ENCODE peak calls at places on chromosome 10, in four cellular contexts. One of them, this sample, is unnamed.

GRCh38 chr10:119412831-119413737 is 129.4 kb downstream of the RGS10 start:
- DNase-seq in neuronal stem cell: no peak
- DNase-seq in uterus: no peak
- DNase-seq in colonic mucosa: no peak
- DNase-seq in this sample: peak

GRCh38 chr10:92690211-92691041 is 671 bp downstream of the HHEX start:
- DNase-seq in uterus: no peak
- DNase-seq in colonic mucosa: peak
- DNase-seq in neuronal stem cell: peak
- DNase-seq in this sample: peak

GRCh38 chr10:121974535-121975294 is at the start of gene NSMCE4A:
- DNase-seq in neuronal stem cell: peak
- DNase-seq in uterus: peak
- DNase-seq in colonic mucosa: peak
- DNase-seq in this sample: peak

GRCh38 chr10:12463459-12463838 is 114.1 kb downstream of the CAMK1D start:
- DNase-seq in uterus: no peak
- DNase-seq in colonic mucosa: no peak
- DNase-seq in neuronal stem cell: no peak
- DNase-seq in this sample: no peak

GRCh38 chr10:44198096-44198779 is 186.7 kb downstream of the CXCL12 start:
- DNase-seq in colonic mucosa: no peak
- DNase-seq in uterus: no peak
- DNase-seq in neuronal stem cell: no peak
- DNase-seq in this sample: no peak

GRCh38 chr10:87841215-87841614 is 22.1 kb downstream of the KLLN start:
- DNase-seq in uterus: no peak
- DNase-seq in colonic mucosa: no peak
- DNase-seq in neuronal stem cell: no peak
- DNase-seq in this sample: no peak

GRCh38 chr10:80451132-80451531 is 3.0 kb upstream of the TSPAN14 start:
- DNase-seq in neuronal stem cell: no peak
- DNase-seq in uterus: no peak
- DNase-seq in colonic mucosa: no peak
- DNase-seq in this sample: no peak

GRCh38 chr10:6140141-6140841 is 51.5 kb downstream of the RBM17 start:
- DNase-seq in colonic mucosa: peak
- DNase-seq in neuronal stem cell: no peak
- DNase-seq in uterus: no peak
- DNase-seq in this sample: no peak

GRCh38 chr10:72334196-72334831 is 20.4 kb downstream of the DNAJB12 start:
- DNase-seq in neuronal stem cell: peak
- DNase-seq in uterus: peak
- DNase-seq in colonic mucosa: no peak
- DNase-seq in this sample: no peak

GRCh38 chr10:121952226-121952625 is 22.8 kb downstream of the NSMCE4A start:
- DNase-seq in colonic mucosa: no peak
- DNase-seq in uterus: no peak
- DNase-seq in neuronal stem cell: no peak
- DNase-seq in this sample: no peak

GRCh38 chr10:101566333-101567164 is 21.5 kb downstream of the POLL start:
- DNase-seq in colonic mucosa: no peak
- DNase-seq in neuronal stem cell: no peak
- DNase-seq in uterus: peak
- DNase-seq in this sample: no peak

GRCh38 chr10:103795634-103796265 is 59.6 kb downstream of the SH3PXD2A start:
- DNase-seq in uterus: peak
- DNase-seq in neuronal stem cell: no peak
- DNase-seq in colonic mucosa: no peak
- DNase-seq in this sample: no peak

GRCh38 chr10:85067955-85068354 is 739.6 kb downstream of the CCSER2 start:
- DNase-seq in colonic mucosa: no peak
- DNase-seq in neuronal stem cell: no peak
- DNase-seq in uterus: no peak
- DNase-seq in this sample: no peak

GRCh38 chr10:125028291-125028867 is 86.5 kb downstream of the ZRANB1 start:
- DNase-seq in uterus: no peak
- DNase-seq in colonic mucosa: no peak
- DNase-seq in neuronal stem cell: no peak
- DNase-seq in this sample: peak

GRCh38 chr10:130127612-130128607 is 8.3 kb upstream of the GLRX3 start:
- DNase-seq in neuronal stem cell: peak
- DNase-seq in colonic mucosa: peak
- DNase-seq in uterus: peak
- DNase-seq in this sample: peak

GRCh38 chr10:32411797-32412498 is 34.0 kb upstream of the CCDC7 start:
- DNase-seq in neuronal stem cell: no peak
- DNase-seq in colonic mucosa: no peak
- DNase-seq in uterus: no peak
- DNase-seq in this sample: no peak
- H3K4me3 ChIP-seq in neuronal stem cell: no peak
- H3K4me3 ChIP-seq in colonic mucosa: no peak
- H3K4me3 ChIP-seq in uterus: no peak
- H3K4me3 ChIP-seq in this sample: no peak

GRCh38 chr10:114322344-114322743 is 82.0 kb downstream of the AFAP1L2 start:
- DNase-seq in uterus: no peak
- DNase-seq in colonic mucosa: no peak
- DNase-seq in neuronal stem cell: no peak
- DNase-seq in this sample: peak

GRCh38 chr10:114316744-114317143 is 77.7 kb downstream of the VWA2 start:
- DNase-seq in uterus: no peak
- DNase-seq in neuronal stem cell: no peak
- DNase-seq in colonic mucosa: no peak
- DNase-seq in this sample: no peak

GRCh38 chr10:114319406-114320248 is 80.6 kb downstream of the VWA2 start:
- DNase-seq in uterus: no peak
- DNase-seq in colonic mucosa: no peak
- DNase-seq in neuronal stem cell: no peak
- DNase-seq in this sample: peak

GRCh38 chr10:114323023-114323422 is 81.3 kb downstream of the AFAP1L2 start:
- DNase-seq in neuronal stem cell: no peak
- DNase-seq in colonic mucosa: no peak
- DNase-seq in uterus: no peak
- DNase-seq in this sample: peak

GRCh38 chr10:114320249-114321116 is 81.4 kb downstream of the VWA2 start:
- DNase-seq in uterus: peak
- DNase-seq in neuronal stem cell: no peak
- DNase-seq in colonic mucosa: no peak
- DNase-seq in this sample: peak
- H3K4me3 ChIP-seq in uterus: no peak
- H3K4me3 ChIP-seq in neuronal stem cell: no peak
- H3K4me3 ChIP-seq in colonic mucosa: no peak
- H3K4me3 ChIP-seq in this sample: no peak

GRCh38 chr10:75399461-75400162 is 2.0 kb downstream of the ZNF503 start:
- DNase-seq in uterus: peak
- DNase-seq in neuronal stem cell: peak
- DNase-seq in colonic mucosa: peak
- DNase-seq in this sample: no peak
- H3K4me3 ChIP-seq in uterus: peak
- H3K4me3 ChIP-seq in neuronal stem cell: peak
- H3K4me3 ChIP-seq in colonic mucosa: peak
- H3K4me3 ChIP-seq in this sample: peak

GRCh38 chr10:48670978-48671913 is 13.4 kb upstream of the WDFY4 start:
- DNase-seq in colonic mucosa: no peak
- DNase-seq in neuronal stem cell: peak
- DNase-seq in uterus: no peak
- DNase-seq in this sample: no peak
- H3K4me3 ChIP-seq in colonic mucosa: no peak
- H3K4me3 ChIP-seq in neuronal stem cell: no peak
- H3K4me3 ChIP-seq in uterus: no peak
- H3K4me3 ChIP-seq in this sample: no peak

DNA sequence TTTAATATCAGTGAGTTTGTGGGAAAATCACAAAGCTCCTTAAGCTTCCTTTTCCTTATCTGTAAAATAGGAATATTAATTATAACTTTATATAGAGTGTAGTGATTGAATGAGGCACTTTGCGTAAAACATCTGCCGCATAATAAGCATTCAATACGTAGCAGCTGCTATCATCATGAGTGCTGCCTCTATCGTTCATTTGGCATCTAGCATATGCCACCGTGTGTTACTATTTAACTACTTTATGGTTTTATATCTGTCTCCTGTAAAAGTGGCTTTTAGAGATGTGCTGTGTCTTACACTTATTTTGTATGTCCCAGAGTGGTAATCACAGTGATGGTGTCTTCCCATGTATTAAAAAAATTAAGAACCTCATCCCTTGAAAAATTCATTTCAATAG is 729.6 kb downstream of the SORCS3 start:
- DNase-seq in neuronal stem cell: no peak
- DNase-seq in colonic mucosa: no peak
- DNase-seq in uterus: no peak
- DNase-seq in this sample: no peak
- H3K4me3 ChIP-seq in neuronal stem cell: no peak
- H3K4me3 ChIP-seq in colonic mucosa: no peak
- H3K4me3 ChIP-seq in uterus: no peak
- H3K4me3 ChIP-seq in this sample: no peak

GRCh38 chr10:51082857-51083256 is 8.6 kb downstream of the PRKG1 start:
- DNase-seq in colonic mucosa: no peak
- DNase-seq in neuronal stem cell: no peak
- DNase-seq in uterus: no peak
- DNase-seq in this sample: no peak

GRCh38 chr10:51079766-51080165 is 5.5 kb downstream of the PRKG1 start:
- DNase-seq in neuronal stem cell: no peak
- DNase-seq in colonic mucosa: no peak
- DNase-seq in uterus: no peak
- DNase-seq in this sample: no peak

GRCh38 chr10:51086695-51087094 is 12.4 kb downstream of the PRKG1 start:
- DNase-seq in neuronal stem cell: no peak
- DNase-seq in uterus: no peak
- DNase-seq in colonic mucosa: no peak
- DNase-seq in this sample: no peak

GRCh38 chr10:51085204-51085603 is 10.9 kb downstream of the PRKG1 start:
- DNase-seq in uterus: no peak
- DNase-seq in neuronal stem cell: no peak
- DNase-seq in colonic mucosa: no peak
- DNase-seq in this sample: no peak

DNA sequence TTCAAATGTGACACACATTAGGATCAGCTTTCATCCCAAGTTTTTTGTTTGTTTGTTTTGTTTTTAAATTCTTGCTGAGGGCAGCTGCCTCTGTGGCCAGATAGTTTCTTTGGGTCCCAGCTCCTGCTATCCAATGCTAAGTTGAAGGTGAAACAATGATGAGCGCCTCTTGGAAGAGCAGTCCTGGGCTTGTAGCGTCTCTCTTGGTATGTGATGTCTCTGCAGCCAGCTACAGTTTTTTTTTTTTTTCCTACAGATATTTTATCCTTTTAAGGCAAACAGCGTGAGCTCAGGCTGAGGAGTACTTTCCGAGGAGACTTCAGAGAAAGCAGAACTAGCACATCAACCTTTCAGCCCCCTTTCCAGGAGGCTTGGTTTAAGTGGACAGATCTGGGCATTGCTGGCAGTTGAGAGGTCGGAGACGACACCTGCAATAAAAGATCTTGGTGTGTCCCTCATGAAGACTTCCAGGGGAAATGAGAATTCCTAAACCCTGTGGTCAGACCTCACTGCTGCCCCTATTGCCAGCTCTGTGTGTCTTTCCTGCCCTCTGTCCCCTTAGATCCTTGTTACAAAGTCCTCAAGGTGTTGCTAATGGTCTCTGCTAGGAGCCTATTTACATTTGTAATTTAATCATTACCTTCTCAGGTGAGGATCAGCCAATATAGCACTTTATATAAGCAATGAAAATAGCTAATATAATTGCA is 9.1 kb downstream of the PRKG1 start:
- DNase-seq in uterus: peak
- DNase-seq in colonic mucosa: no peak
- DNase-seq in neuronal stem cell: no peak
- DNase-seq in this sample: no peak
- H3K4me3 ChIP-seq in uterus: no peak
- H3K4me3 ChIP-seq in colonic mucosa: no peak
- H3K4me3 ChIP-seq in neuronal stem cell: no peak
- H3K4me3 ChIP-seq in this sample: no peak

DNA sequence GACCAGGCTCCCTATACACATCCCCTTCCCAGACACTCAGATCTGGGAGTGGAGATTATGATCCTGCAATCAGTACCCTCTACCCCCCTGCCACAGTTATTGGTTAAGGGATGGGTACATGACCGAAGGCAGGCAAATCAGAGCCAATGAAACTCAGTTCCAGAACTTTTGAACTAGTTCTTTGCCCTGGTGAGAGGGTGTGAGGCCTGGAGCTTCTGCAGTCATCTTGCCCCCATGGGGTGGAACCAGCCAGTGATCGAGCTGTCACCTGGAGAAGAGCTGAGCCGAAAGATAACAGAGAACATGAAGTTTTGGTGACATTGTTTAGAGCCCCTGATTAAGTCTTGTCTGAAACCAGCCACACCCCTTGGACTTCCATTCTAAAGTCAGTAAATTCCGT is 88.2 kb upstream of the DUSP5 start:
- DNase-seq in neuronal stem cell: no peak
- DNase-seq in uterus: no peak
- DNase-seq in colonic mucosa: no peak
- DNase-seq in this sample: no peak
- H3K4me3 ChIP-seq in neuronal stem cell: no peak
- H3K4me3 ChIP-seq in uterus: no peak
- H3K4me3 ChIP-seq in colonic mucosa: no peak
- H3K4me3 ChIP-seq in this sample: no peak

This sample was measured in bronchial epithelial cell.